ENCODE peak calls at places on chromosomes 11 and 22, in four cellular contexts. U is HCT116, Y is K562, X is SK-N-SH. G is an unnamed sample.

GRCh38 chr11:114172055-114172861 is 112.7 kb downstream of the ZBTB16 start:
- DNase-seq in X (no peak), Y (no peak), U (no peak), G (no peak)

GRCh38 chr22:26502688-26503561 is 9.3 kb downstream of the TFIP11 start:
- DNase-seq in Y (peak; percentile 37), X (peak; percentile 59), U (no peak), G (no peak)

GRCh38 chr11:44793350-44794090 is 66.8 kb downstream of the TSPAN18 start:
- DNase-seq in X (peak; percentile 76), U (no peak), Y (peak; percentile 45), G (no peak)

GRCh38 chr11:35418847-35419712 is at the start of gene SLC1A2:
- DNase-seq in Y (no peak), X (peak; percentile 78), U (no peak), G (no peak)

GRCh38 chr11:2805388-2806057 is 80.1 kb downstream of the CDKN1C start:
- DNase-seq in X (no peak), Y (peak; percentile 29), U (no peak), G (no peak)

GRCh38 chr11:34366522-34366921 is 8.7 kb upstream of the ABTB2 start:
- DNase-seq in U (peak; percentile 73), Y (peak; percentile 60), X (peak; percentile 36), G (no peak)

GRCh38 chr22:32615874-32616564 is 141.4 kb downstream of the FBXO7 start:
- DNase-seq in Y (no peak), X (no peak), U (no peak), G (no peak)

GRCh38 chr11:68122936-68123539 is 1.9 kb upstream of the CHKA start:
- DNase-seq in Y (no peak), X (no peak), U (peak; percentile 41), G (no peak)

GRCh38 chr11:8097062-8097814 is 16.2 kb downstream of the TUB start:
- DNase-seq in Y (no peak), U (no peak), X (no peak), G (no peak)

GRCh38 chr11:84795698-84796097 is 831.4 kb downstream of the DLG2 start:
- DNase-seq in U (no peak), Y (no peak), X (no peak), G (no peak)

GRCh38 chr22:41657709-41658108 is 31.0 kb downstream of the SNU13 start:
- DNase-seq in U (no peak), X (no peak), Y (no peak), G (no peak)

GRCh38 chr22:46348099-46348695 is 12.7 kb downstream of the TRMU start:
- DNase-seq in X (no peak), Y (no peak), U (no peak), G (no peak)

GRCh38 chr22:49291169-49291568 is 536.5 kb downstream of the BRD1 start:
- DNase-seq in Y (no peak), X (no peak), U (no peak), G (no peak)

GRCh38 chr22:19114984-19115552 is 7.1 kb downstream of the DGCR2 start:
- DNase-seq in Y (no peak), X (no peak), U (no peak), G (no peak)

GRCh38 chr11:120511804-120512726 is 517 bp downstream of the GRIK4 start:
- DNase-seq in U (no peak), X (peak; percentile 76), Y (no peak), G (no peak)

GRCh38 chr11:112639469-112639868 is 321.8 kb upstream of the NCAM1 start:
- DNase-seq in U (no peak), Y (no peak), X (no peak), G (no peak)

GRCh38 chr11:40328890-40329617 is 1130.4 kb downstream of the LRRC4C start:
- DNase-seq in X (peak; percentile 8), Y (no peak), U (no peak), G (peak; percentile 39)

GRCh38 chr22:19289475-19290161 is 1.9 kb downstream of the CLTCL1 start:
- DNase-seq in Y (peak; percentile 55), U (no peak), X (no peak), G (no peak)

GRCh38 chr11:16034074-16034473 is 322.3 kb downstream of the SOX6 start:
- DNase-seq in X (no peak), U (no peak), Y (no peak), G (no peak)

GRCh38 chr11:117438371-117439000 is 110.8 kb downstream of the CEP164 start:
- DNase-seq in X (no peak), Y (peak; percentile 35), U (no peak), G (no peak)

GRCh38 chr22:27726726-27727449 is 74.7 kb downstream of the MN1 start:
- DNase-seq in Y (peak; percentile 95), U (no peak), X (no peak), G (no peak)

GRCh38 chr11:24289301-24289700 is 207.6 kb upstream of the LUZP2 start:
- DNase-seq in X (no peak), U (no peak), Y (no peak), G (no peak)

GRCh38 chr11:60625262-60625661 is 74.2 kb upstream of the MS4A8 start:
- DNase-seq in U (peak; percentile 53), X (peak; percentile 14), Y (peak; percentile 38), G (peak; percentile 74)

GRCh38 chr11:60766547-60766946 is 9.9 kb downstream of the MS4A15 start:
- DNase-seq in U (no peak), X (no peak), Y (no peak), G (no peak)

GRCh38 chr22:43272301-43272700 is 70.9 kb downstream of the SCUBE1 start:
- DNase-seq in Y (no peak), U (no peak), X (no peak), G (no peak)

GRCh38 chr11:128692750-128693578 is 908 bp upstream of the FLI1 start:
- DNase-seq in X (peak; percentile 63), U (no peak), Y (no peak), G (no peak)

GRCh38 chr11:132114185-132114584 is 743.8 kb downstream of the NTM start:
- DNase-seq in Y (peak; percentile 2), X (peak; percentile 60), U (no peak), G (no peak)

GRCh38 chr11:129143335-129143734 is 48.8 kb downstream of the ARHGAP32 start:
- DNase-seq in X (no peak), U (peak; percentile 97), Y (no peak), G (no peak)

DNA sequence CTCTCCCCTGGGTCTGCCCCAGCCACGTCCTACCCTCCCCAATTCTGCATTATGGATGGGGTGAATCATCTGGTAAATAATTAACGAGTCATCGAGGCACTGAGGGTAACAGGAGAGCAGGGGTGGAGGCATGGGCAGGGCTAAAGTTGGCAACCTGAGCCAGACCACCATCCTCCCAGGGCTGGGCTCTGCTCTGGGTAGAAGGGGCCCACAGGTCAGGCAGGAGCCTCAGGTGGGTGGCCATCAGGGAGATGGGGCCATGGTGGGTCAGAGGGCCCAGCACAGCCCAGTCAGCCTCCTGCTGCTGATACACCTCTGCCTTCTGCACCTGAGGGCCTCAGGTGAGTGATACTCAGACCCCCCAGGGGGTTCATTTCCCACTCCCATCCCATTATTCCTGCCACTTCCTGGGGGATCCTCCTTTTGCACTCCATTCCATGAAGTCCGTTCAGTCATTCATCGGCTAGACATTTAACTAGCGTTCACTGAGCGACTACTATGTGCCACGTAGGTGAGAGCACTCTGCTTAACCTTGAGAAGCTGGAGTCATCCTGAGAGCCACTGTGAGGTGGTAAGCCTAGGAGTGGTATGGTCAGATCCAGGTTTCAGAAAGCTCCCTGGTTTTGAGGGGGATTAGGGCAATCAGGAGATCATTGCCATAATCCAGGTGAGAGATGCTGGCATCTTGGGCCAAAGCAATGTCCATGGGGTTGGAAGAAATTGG is at the start of gene VSIG10L2:
- DNase-seq in U (no peak), X (no peak), Y (no peak), G (no peak)
- H3K4me1 ChIP-seq in U (peaks cover 16% of the 10 kb centered on the region), X (no peaks in the 10 kb centered on the region), Y (peaks cover 20% of the 10 kb centered on the region), G (peaks cover 6% of the 10 kb centered on the region)

DNA sequence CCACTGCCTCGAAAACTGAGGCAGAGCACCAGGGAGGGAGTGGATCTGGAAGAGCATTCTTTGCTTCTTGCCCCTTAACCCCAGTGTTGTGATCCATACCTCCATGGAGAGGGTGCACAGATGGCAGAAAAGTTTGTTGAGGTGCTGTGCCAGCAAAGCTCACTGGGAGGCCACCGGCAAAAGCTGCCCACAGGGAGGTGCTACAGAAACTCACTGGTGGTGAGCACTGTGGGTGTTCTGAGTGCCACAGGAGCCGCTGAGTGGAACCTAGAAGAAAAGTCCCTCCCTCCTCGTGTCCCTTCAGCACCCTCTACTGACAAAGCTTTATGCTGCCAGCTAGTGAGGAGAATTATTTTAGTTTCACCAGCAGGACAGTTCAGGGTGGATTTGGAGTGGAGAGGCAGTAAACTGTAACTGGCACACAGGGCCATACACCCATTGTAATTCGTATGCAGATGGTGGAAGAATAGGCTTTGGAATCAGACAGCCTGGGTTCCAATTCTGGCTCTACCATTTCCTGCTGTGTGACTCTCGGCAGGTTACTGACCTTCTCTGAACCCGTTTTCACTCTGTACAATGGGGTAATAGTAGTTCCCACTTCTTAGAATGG is 84.6 kb downstream of the SWAP70 start:
- DNase-seq in X (peak; percentile 70), U (peak; percentile 70), Y (peak; percentile 79), G (no peak)
- H3K9ac ChIP-seq in X (no peak overlapping the region), U (no peak overlapping the region), Y (no peak overlapping the region), G (no peak overlapping the region)

DNA sequence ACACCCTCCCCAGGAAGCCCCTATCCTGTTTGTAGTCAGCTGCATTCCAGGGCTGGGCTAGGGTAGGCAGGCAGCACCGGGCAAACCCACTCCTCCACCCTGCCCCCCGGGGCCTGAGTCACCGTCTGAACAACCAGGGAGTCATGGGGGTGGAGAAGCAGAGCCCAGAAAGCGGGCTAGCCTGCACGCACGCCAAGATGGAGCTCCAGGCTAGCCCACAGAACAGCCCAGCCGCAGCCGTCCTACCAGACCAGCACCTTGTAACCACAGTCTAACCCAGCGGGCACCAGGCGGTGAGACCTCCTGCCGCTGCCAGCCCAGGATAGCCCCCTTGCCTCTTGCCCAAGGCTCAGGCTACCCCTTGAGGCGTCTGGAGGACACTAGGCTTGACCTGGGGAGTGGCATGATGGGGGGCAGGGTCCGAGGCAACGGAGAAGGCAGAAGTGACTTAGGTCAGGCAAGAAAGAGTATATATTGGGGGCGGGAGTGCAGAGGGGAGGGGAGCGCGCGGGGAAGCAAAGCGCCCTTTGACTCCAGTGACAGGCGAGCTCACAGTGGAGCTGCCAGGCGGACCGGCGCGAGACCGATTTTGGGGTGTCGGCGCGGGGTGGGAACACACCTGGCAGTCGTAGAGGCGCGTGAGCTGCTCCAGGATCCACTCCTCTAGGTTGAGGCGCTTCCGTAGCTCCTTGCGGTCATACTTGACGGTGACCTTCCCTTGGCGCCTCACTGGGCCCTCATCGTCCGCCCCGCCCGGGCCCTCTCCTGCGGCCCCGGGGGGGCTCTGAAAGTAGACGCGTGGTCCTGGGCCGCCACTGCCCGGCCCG is 733 bp downstream of the PPP1R14B start:
- DNase-seq in X (peak; percentile 58), U (no peak), Y (peak; percentile 85), G (no peak)
- TF ChIP-seq YY1 in X (peak; percentile 65), U (no peak), Y (peak; percentile 62), G (no peak)

DNA sequence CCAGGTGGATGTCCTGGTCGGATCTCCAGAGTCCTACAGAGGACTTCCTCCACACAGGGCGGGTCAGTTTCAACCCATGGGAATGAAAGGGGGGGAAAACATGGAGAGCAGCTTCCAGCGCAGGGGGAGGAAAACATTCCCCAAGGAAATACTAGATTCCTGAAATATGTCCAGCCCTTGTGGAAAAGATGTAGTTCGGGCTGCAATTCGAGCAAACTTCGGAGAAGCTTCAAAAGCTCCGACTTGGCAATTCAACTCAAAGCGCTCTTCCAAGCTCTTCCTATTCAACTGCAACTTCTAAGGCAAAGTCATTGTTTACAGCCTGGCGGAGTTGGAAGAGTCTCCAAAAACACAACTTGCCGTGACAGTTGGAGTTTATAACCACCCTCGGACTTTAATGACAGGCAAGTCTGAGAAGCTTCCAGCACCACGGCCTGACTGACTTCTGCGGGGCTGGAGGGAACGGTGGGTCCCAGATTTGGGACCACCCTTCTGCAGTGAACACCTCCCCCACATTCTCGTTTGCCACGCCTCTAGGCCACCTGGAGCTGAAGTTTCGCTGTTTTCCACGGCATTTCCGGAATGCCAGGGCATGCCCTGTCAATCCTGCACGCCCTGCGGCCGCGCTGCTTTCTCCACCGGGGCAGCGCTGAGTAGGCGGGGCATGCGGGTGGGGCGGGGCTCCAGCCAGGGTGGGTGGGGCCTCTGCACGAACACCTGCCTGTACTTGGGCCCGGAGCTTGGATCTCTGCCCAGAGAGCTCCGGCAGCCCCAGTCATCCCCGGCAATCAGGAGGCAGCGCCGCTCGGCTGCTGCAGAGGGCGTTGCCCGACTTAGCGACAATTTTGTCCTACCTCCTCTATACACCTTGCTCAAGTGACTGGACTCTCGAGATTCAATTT is 49.0 kb upstream of the BIRC3 start:
- DNase-seq in X (peak; percentile 80), Y (peak; percentile 91), U (peak; percentile 92), G (peak; percentile 81)
- H3K4me1 ChIP-seq in X (peaks cover 32% of the 10 kb centered on the region), Y (peaks cover 10% of the 10 kb centered on the region), U (peaks cover 34% of the 10 kb centered on the region), G (no peaks in the 10 kb centered on the region)

G was measured in NT2/D1.